ENCODE peak calls at places on chromosomes 11 and 22, in five cellular contexts. R is ovary, X is right lobe of liver, Y is kidney, S is fibroblast of lung. K is an unnamed sample.

GRCh38 chr11:114081641-114082414 is 22.3 kb downstream of the ZBTB16 start:
- DNase-seq in R (peak; percentile 39), X (no peak), Y (no peak), S (peak; percentile 90), K (no peak)

GRCh38 chr11:118820412-118821357 is 29.7 kb upstream of the DDX6 start:
- DNase-seq in R (no peak), X (peak; percentile 94), Y (peak; percentile 95), S (peak; percentile 11), K (peak; percentile 91)

GRCh38 chr11:8384199-8384821 is 120.6 kb upstream of the LMO1 start:
- DNase-seq in R (peak; percentile 75), X (peak; percentile 40), Y (peak; percentile 86), S (peak; percentile 42), K (peak; percentile 35)

GRCh38 chr11:20609727-20610707 is 10.6 kb downstream of the SLC6A5 start:
- DNase-seq in R (peak; percentile 78), X (peak; percentile 79), Y (peak; percentile 82), S (peak; percentile 46), K (peak; percentile 64)

GRCh38 chr11:42311504-42311903 is 852.1 kb upstream of the LRRC4C start:
- DNase-seq in R (no peak), X (no peak), Y (no peak), S (no peak), K (no peak)

GRCh38 chr22:31088233-31088986 is 7.3 kb downstream of the SMTN start:
- DNase-seq in R (no peak), X (peak; percentile 47), Y (no peak), S (no peak), K (no peak)

GRCh38 chr11:24496728-24497396 is at the start of gene LUZP2:
- DNase-seq in R (no peak), X (no peak), Y (peak; percentile 49), S (peak; percentile 29), K (no peak)

GRCh38 chr22:37284807-37285355 is 2.6 kb downstream of the CYTH4 start:
- DNase-seq in R (no peak), X (peak; percentile 56), Y (no peak), S (no peak), K (peak; percentile 45)

GRCh38 chr22:40156001-40156516 is 21.7 kb upstream of the TNRC6B start:
- DNase-seq in R (no peak), X (peak; percentile 78), Y (no peak), S (peak; percentile 78), K (peak; percentile 67)

GRCh38 chr11:117175781-117176180 is 2.8 kb upstream of the SIDT2 start:
- DNase-seq in R (no peak), X (no peak), Y (no peak), S (no peak), K (no peak)

GRCh38 chr22:39144101-39144815 is 8.2 kb downstream of the CBX7 start:
- DNase-seq in R (peak; percentile 65), X (no peak), Y (peak; percentile 83), S (peak; percentile 41), K (peak; percentile 81)

GRCh38 chr22:39148024-39148726 is 4.3 kb downstream of the CBX7 start:
- DNase-seq in R (peak; percentile 66), X (no peak), Y (no peak), S (no peak), K (no peak)

GRCh38 chr22:39147335-39148023 is 5.0 kb downstream of the CBX7 start:
- DNase-seq in R (no peak), X (no peak), Y (no peak), S (no peak), K (no peak)

GRCh38 chr22:39148727-39149535 is 3.5 kb downstream of the CBX7 start:
- DNase-seq in R (peak; percentile 88), X (no peak), Y (no peak), S (no peak), K (peak; percentile 79)

GRCh38 chr22:39146256-39147101 is 6.0 kb downstream of the CBX7 start:
- DNase-seq in R (peak; percentile 45), X (no peak), Y (no peak), S (no peak), K (peak; percentile 38)
- H3K4me3 ChIP-seq in R (peak overlapping the region; percentile 55), X (peak overlapping the region; percentile 91), Y (peak overlapping the region; percentile 65), S (peak overlapping the region; percentile 42), K (no peak overlapping the region)

DNA sequence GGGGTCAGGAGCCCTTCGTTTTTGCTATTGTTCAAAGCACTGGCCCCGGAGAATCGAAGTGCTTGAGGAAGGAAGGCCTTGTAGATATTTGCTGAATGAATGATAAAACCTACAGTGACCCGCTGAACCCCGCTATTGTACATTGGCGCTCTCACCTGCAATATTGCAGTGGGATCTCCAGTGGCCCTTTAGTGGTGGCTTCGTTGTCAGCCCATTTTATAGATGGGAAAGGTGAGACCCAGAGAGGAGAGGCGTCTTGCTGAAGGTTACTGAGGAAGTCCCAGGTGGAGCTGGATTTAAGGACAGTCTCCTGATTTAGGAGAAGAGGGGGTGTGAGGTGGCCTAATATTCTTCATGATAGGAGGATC is 1.2 kb downstream of the CDC42EP2 start:
- DNase-seq in R (no peak), X (no peak), Y (no peak), S (no peak), K (no peak)
- TF ChIP-seq CTCF in R (no peak), X (no peak), Y (no peak), S (no peak), K (no peak)

DNA sequence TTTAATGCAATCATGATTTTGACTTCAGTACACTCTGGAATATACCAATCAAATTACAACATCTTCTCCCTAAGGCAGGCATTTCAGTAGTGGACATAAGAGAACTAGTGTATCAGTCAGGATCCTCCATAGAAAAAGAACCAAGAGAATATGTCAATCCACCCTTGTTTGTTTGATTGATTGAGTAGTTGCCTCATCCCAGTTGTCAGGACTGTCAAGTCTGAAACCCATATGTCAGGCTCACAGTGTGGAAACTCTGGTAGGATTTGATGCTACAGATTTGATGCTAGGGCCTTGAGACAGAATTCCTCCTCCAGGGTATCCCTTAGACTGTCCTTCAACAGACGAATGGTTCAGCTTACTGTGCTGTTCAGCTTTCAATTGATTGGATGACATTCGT is 375.0 kb downstream of the ETS1 start:
- DNase-seq in R (no peak), X (no peak), Y (no peak), S (no peak), K (no peak)
- H3K9me3 ChIP-seq in R (no peaks in the 10 kb centered on the region), X (no peaks in the 10 kb centered on the region), Y (no peaks in the 10 kb centered on the region), S (no peaks in the 10 kb centered on the region), K (no peaks in the 10 kb centered on the region)

GRCh38 chr11:75261474-75261847 is 20.9 kb downstream of the TPBGL start:
- DNase-seq in R (peak; percentile 23), X (peak; percentile 43), Y (no peak), S (no peak), K (no peak)

GRCh38 chr11:75262436-75262835 is 21.9 kb downstream of the TPBGL start:
- DNase-seq in R (peak; percentile 11), X (peak; percentile 42), Y (peak; percentile 25), S (no peak), K (no peak)

GRCh38 chr11:75261902-75262361 is 21.4 kb downstream of the TPBGL start:
- DNase-seq in R (peak; percentile 30), X (peak; percentile 34), Y (peak; percentile 46), S (no peak), K (no peak)

GRCh38 chr11:75259711-75260110 is 19.1 kb downstream of the TPBGL start:
- DNase-seq in R (peak; percentile 11), X (peak; percentile 24), Y (peak; percentile 20), S (no peak), K (no peak)

DNA sequence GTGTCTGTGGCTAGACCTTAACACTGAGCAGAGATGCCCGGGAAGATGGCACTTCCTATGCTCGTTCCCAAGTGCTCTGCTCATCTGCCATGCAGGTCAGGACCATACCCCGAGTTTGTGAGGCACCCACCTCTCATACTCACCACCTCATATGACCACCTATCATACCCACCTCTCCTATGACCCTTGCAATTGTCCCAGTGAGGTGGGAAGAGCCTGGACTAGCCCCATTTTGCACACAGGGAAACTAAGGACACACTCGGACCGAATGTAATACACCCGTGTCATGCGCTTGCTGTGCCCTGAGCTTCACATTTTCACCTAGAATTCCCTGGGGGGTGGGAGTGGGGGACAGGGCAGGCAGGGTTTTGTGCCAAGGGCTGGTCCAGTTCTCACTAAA is 19.8 kb downstream of the TPBGL start:
- DNase-seq in R (peak; percentile 21), X (peak; percentile 25), Y (no peak), S (no peak), K (no peak)
- H3K4me3 ChIP-seq in R (no peak overlapping the region), X (no peak overlapping the region), Y (no peak overlapping the region), S (no peak overlapping the region), K (no peak overlapping the region)

DNA sequence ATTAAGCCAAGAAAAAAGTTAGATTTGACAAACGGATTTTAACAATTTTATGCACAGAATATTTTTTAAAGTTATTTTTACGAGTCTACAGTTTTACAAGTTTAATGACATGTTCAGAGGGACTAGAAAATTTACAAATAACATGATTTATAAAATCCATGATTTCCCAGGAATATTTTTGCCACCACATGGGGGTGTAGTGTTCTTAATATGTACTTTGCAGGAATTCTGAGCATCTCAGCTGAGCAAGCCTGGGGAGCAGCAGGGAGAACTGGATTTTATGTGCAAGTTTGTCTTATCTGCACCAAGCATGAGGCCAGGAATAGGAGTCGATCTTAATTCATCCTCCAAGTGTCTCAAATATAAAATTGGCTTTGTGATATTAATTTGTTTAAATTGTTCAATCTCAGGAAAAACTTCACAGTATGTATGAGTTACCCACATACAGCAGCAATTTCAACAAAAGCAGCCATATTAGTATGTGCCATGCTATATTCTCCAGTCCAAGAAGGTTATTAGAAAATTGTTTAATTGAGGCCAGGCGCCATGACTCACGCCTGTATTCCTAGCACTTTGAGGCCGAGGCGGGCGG is 826.3 kb downstream of the DLG2 start:
- DNase-seq in R (no peak), X (no peak), Y (no peak), S (peak; percentile 22), K (no peak)
- TF ChIP-seq CTCF in R (no peak), X (no peak), Y (no peak), S (peak; percentile 22), K (no peak)

GRCh38 chr22:47625013-47625385 is 862.5 kb downstream of the TBC1D22A start:
- DNase-seq in R (peak; percentile 24), X (no peak), Y (peak; percentile 58), S (no peak), K (no peak)
- H3K9me3 ChIP-seq in R (no peaks in the 10 kb centered on the region), X (no peaks in the 10 kb centered on the region), Y (no peaks in the 10 kb centered on the region), S (no peaks in the 10 kb centered on the region), K (no peaks in the 10 kb centered on the region)

GRCh38 chr22:45997077-45997774 is 20.3 kb upstream of the WNT7B start:
- DNase-seq in R (peak; percentile 96), X (peak; percentile 79), Y (peak; percentile 98), S (peak; percentile 96), K (peak; percentile 89)
- H3K4me3 ChIP-seq in R (no peak overlapping the region), X (no peak overlapping the region), Y (no peak overlapping the region), S (no peak overlapping the region), K (no peak overlapping the region)

GRCh38 chr11:46345131-46345597 is 2.1 kb upstream of the DGKZ start:
- DNase-seq in R (no peak), X (peak; percentile 70), Y (peak; percentile 89), S (no peak), K (peak; percentile 61)
- TF ChIP-seq CTCF in R (no peak), X (no peak), Y (no peak), S (no peak), K (no peak)